ENCODE peak calls at places on chromosomes 4 and X, in four cellular contexts. R is GM23338, N is T-helper 2 cell, C is anterior cingulate cortex. U is an unnamed sample.
A peak's percentile ranks its signal among the peaks of the same experiment; 100 is the strongest.

GRCh38 chr4:56908206-56909082 is 744 bp downstream of the REST start:
- DNase-seq in R (peak; percentile 85), N (peak; percentile 47), C (no peak), U (peak; percentile 96)

GRCh38 chrX:151901821-151902220 is 10.9 kb upstream of the MAGEA4 start:
- DNase-seq in R (no peak), N (no peak), C (no peak), U (peak; percentile 2)

GRCh38 chrX:72305286-72306084 is at the start of gene CITED1:
- DNase-seq in R (peak; percentile 35), N (no peak), C (no peak), U (peak; percentile 69)

GRCh38 chrX:35699642-35700041 is 98.5 kb upstream of the MAGEB16 start:
- DNase-seq in R (no peak), N (no peak), C (no peak), U (no peak)

GRCh38 chr4:137531951-137532868 is at the start of gene PCDH18:
- DNase-seq in R (peak; percentile 93), N (no peak), C (peak; percentile 11), U (peak; percentile 87)

GRCh38 chr4:10625130-10625529 is 59.4 kb downstream of the CLNK start:
- DNase-seq in R (no peak), N (no peak), C (no peak), U (no peak)

GRCh38 chr4:161189286-161190134 is 974.3 kb downstream of the FSTL5 start:
- DNase-seq in R (peak; percentile 12), N (no peak), C (no peak), U (no peak)

GRCh38 chr4:81954266-81954665 is 419.5 kb downstream of the HNRNPD start:
- DNase-seq in R (no peak), N (no peak), C (no peak), U (no peak)

GRCh38 chr4:137641554-137641953 is 109.3 kb upstream of the PCDH18 start:
- DNase-seq in R (no peak), N (no peak), C (no peak), U (no peak)

GRCh38 chrX:115689931-115690330 is 129.0 kb downstream of the PLS3 start:
- DNase-seq in R (no peak), N (no peak), C (no peak), U (no peak)

GRCh38 chr4:64564126-64564525 is 154.9 kb upstream of the TECRL start:
- DNase-seq in R (no peak), N (no peak), C (no peak), U (no peak)

GRCh38 chr4:10582059-10582686 is 102.4 kb downstream of the CLNK start:
- DNase-seq in R (peak; percentile 72), N (no peak), C (no peak), U (no peak)

GRCh38 chr4:43066415-43066814 is 173.9 kb downstream of the GRXCR1 start:
- DNase-seq in R (no peak), N (no peak), C (no peak), U (no peak)

GRCh38 chr4:98284640-98285046 is 23.5 kb downstream of the RAP1GDS1 start:
- DNase-seq in R (peak; percentile 91), N (no peak), C (no peak), U (peak; percentile 78)

GRCh38 chrX:30561191-30561590 is 16.4 kb downstream of the TASL start:
- DNase-seq in R (no peak), N (no peak), C (no peak), U (no peak)

GRCh38 chr4:7192252-7193039 is at the start of gene SORCS2:
- DNase-seq in R (peak; percentile 77), N (peak; percentile 16), C (peak; percentile 50), U (peak; percentile 58)

U was measured in ELF-1.